ENCODE peak calls at places on chromosomes 13 and 19, in six cellular contexts. One of them, this sample, is unnamed.

GRCh38 chr13:33281951-33282595 is 3.5 kb downstream of the STARD13 start:
- DNase-seq in left ventricle myocardium inferior: no peak
- DNase-seq in NCI-H187: no peak
- DNase-seq in stimulated activated CD4-positive, alpha-beta T cell treated with anti-CD3 and anti-CD28 coated beads, Interleukin-1b, Interleukin-23, amount 100 ng/mL, for 48 hours: no peak
- DNase-seq in sigmoid colon: no peak
- DNase-seq in cardiac muscle cell: no peak
- DNase-seq in this sample: no peak

GRCh38 chr13:49828452-49828851 is 36.0 kb upstream of the KPNA3 start:
- DNase-seq in cardiac muscle cell: no peak
- DNase-seq in stimulated activated CD4-positive, alpha-beta T cell treated with anti-CD3 and anti-CD28 coated beads, Interleukin-1b, Interleukin-23, amount 100 ng/mL, for 48 hours: no peak
- DNase-seq in NCI-H187: no peak
- DNase-seq in left ventricle myocardium inferior: no peak
- DNase-seq in sigmoid colon: no peak
- DNase-seq in this sample: no peak

GRCh38 chr19:30662211-30662861 is 290.2 kb downstream of the ZNF536 start:
- DNase-seq in sigmoid colon: no peak
- DNase-seq in NCI-H187: no peak
- DNase-seq in left ventricle myocardium inferior: no peak
- DNase-seq in stimulated activated CD4-positive, alpha-beta T cell treated with anti-CD3 and anti-CD28 coated beads, Interleukin-1b, Interleukin-23, amount 100 ng/mL, for 48 hours: no peak
- DNase-seq in cardiac muscle cell: no peak
- DNase-seq in this sample: no peak

GRCh38 chr13:47017476-47017875 is 120.6 kb upstream of the HTR2A start:
- DNase-seq in sigmoid colon: no peak
- DNase-seq in cardiac muscle cell: no peak
- DNase-seq in left ventricle myocardium inferior: no peak
- DNase-seq in NCI-H187: no peak
- DNase-seq in stimulated activated CD4-positive, alpha-beta T cell treated with anti-CD3 and anti-CD28 coated beads, Interleukin-1b, Interleukin-23, amount 100 ng/mL, for 48 hours: no peak
- DNase-seq in this sample: no peak

GRCh38 chr13:35747594-35747993 is 271.1 kb upstream of the MAB21L1 start:
- DNase-seq in stimulated activated CD4-positive, alpha-beta T cell treated with anti-CD3 and anti-CD28 coated beads, Interleukin-1b, Interleukin-23, amount 100 ng/mL, for 48 hours: no peak
- DNase-seq in NCI-H187: no peak
- DNase-seq in cardiac muscle cell: no peak
- DNase-seq in left ventricle myocardium inferior: no peak
- DNase-seq in sigmoid colon: no peak
- DNase-seq in this sample: no peak

GRCh38 chr19:18735324-18735723 is 51.8 kb downstream of the CRTC1 start:
- DNase-seq in left ventricle myocardium inferior: no peak
- DNase-seq in NCI-H187: no peak
- DNase-seq in stimulated activated CD4-positive, alpha-beta T cell treated with anti-CD3 and anti-CD28 coated beads, Interleukin-1b, Interleukin-23, amount 100 ng/mL, for 48 hours: no peak
- DNase-seq in cardiac muscle cell: no peak
- DNase-seq in sigmoid colon: no peak
- DNase-seq in this sample: no peak

GRCh38 chr13:66347718-66348117 is 882.4 kb downstream of the PCDH9 start:
- DNase-seq in left ventricle myocardium inferior: no peak
- DNase-seq in sigmoid colon: no peak
- DNase-seq in NCI-H187: no peak
- DNase-seq in stimulated activated CD4-positive, alpha-beta T cell treated with anti-CD3 and anti-CD28 coated beads, Interleukin-1b, Interleukin-23, amount 100 ng/mL, for 48 hours: no peak
- DNase-seq in cardiac muscle cell: peak; percentile 53
- DNase-seq in this sample: no peak

GRCh38 chr19:4359627-4360000 is 16.3 kb downstream of the MPND start:
- DNase-seq in sigmoid colon: peak; percentile 71
- DNase-seq in cardiac muscle cell: no peak
- DNase-seq in stimulated activated CD4-positive, alpha-beta T cell treated with anti-CD3 and anti-CD28 coated beads, Interleukin-1b, Interleukin-23, amount 100 ng/mL, for 48 hours: no peak
- DNase-seq in left ventricle myocardium inferior: no peak
- DNase-seq in NCI-H187: no peak
- DNase-seq in this sample: no peak

GRCh38 chr19:29320611-29321010 is 107.7 kb upstream of the UQCRFS1 start:
- DNase-seq in left ventricle myocardium inferior: no peak
- DNase-seq in sigmoid colon: peak; percentile 15
- DNase-seq in cardiac muscle cell: no peak
- DNase-seq in NCI-H187: no peak
- DNase-seq in stimulated activated CD4-positive, alpha-beta T cell treated with anti-CD3 and anti-CD28 coated beads, Interleukin-1b, Interleukin-23, amount 100 ng/mL, for 48 hours: no peak
- DNase-seq in this sample: no peak

GRCh38 chr19:58511353-58512208 is at the start of gene SLC27A5:
- DNase-seq in stimulated activated CD4-positive, alpha-beta T cell treated with anti-CD3 and anti-CD28 coated beads, Interleukin-1b, Interleukin-23, amount 100 ng/mL, for 48 hours: no peak
- DNase-seq in left ventricle myocardium inferior: no peak
- DNase-seq in NCI-H187: no peak
- DNase-seq in cardiac muscle cell: no peak
- DNase-seq in sigmoid colon: no peak
- DNase-seq in this sample: no peak

GRCh38 chr13:30108913-30109237 is 198.5 kb downstream of the KATNAL1 start:
- DNase-seq in left ventricle myocardium inferior: no peak
- DNase-seq in NCI-H187: peak; percentile 26
- DNase-seq in stimulated activated CD4-positive, alpha-beta T cell treated with anti-CD3 and anti-CD28 coated beads, Interleukin-1b, Interleukin-23, amount 100 ng/mL, for 48 hours: no peak
- DNase-seq in cardiac muscle cell: no peak
- DNase-seq in sigmoid colon: no peak
- DNase-seq in this sample: peak; percentile 98

GRCh38 chr19:15109768-15110417 is 2.7 kb downstream of the SYDE1 start:
- DNase-seq in stimulated activated CD4-positive, alpha-beta T cell treated with anti-CD3 and anti-CD28 coated beads, Interleukin-1b, Interleukin-23, amount 100 ng/mL, for 48 hours: no peak
- DNase-seq in NCI-H187: no peak
- DNase-seq in left ventricle myocardium inferior: no peak
- DNase-seq in cardiac muscle cell: no peak
- DNase-seq in sigmoid colon: no peak
- DNase-seq in this sample: no peak

GRCh38 chr19:289651-290538 is 1.3 kb downstream of the PLPP2 start:
- DNase-seq in cardiac muscle cell: no peak
- DNase-seq in stimulated activated CD4-positive, alpha-beta T cell treated with anti-CD3 and anti-CD28 coated beads, Interleukin-1b, Interleukin-23, amount 100 ng/mL, for 48 hours: peak; percentile 43
- DNase-seq in NCI-H187: no peak
- DNase-seq in sigmoid colon: no peak
- DNase-seq in left ventricle myocardium inferior: no peak
- DNase-seq in this sample: peak; percentile 78

GRCh38 chr19:58001895-58002369 is 688 bp downstream of the ZNF606 start:
- DNase-seq in NCI-H187: no peak
- DNase-seq in sigmoid colon: no peak
- DNase-seq in left ventricle myocardium inferior: no peak
- DNase-seq in cardiac muscle cell: peak; percentile 45
- DNase-seq in stimulated activated CD4-positive, alpha-beta T cell treated with anti-CD3 and anti-CD28 coated beads, Interleukin-1b, Interleukin-23, amount 100 ng/mL, for 48 hours: peak; percentile 8
- DNase-seq in this sample: no peak

GRCh38 chr19:18308051-18308947 is 14.6 kb downstream of the LSM4 start:
- DNase-seq in NCI-H187: no peak
- DNase-seq in cardiac muscle cell: no peak
- DNase-seq in left ventricle myocardium inferior: no peak
- DNase-seq in stimulated activated CD4-positive, alpha-beta T cell treated with anti-CD3 and anti-CD28 coated beads, Interleukin-1b, Interleukin-23, amount 100 ng/mL, for 48 hours: no peak
- DNase-seq in sigmoid colon: no peak
- DNase-seq in this sample: no peak

GRCh38 chr13:73058741-73059459 is at the start of gene KLF5:
- DNase-seq in stimulated activated CD4-positive, alpha-beta T cell treated with anti-CD3 and anti-CD28 coated beads, Interleukin-1b, Interleukin-23, amount 100 ng/mL, for 48 hours: peak; percentile 95
- DNase-seq in cardiac muscle cell: peak; percentile 98
- DNase-seq in left ventricle myocardium inferior: peak; percentile 95
- DNase-seq in sigmoid colon: peak; percentile 97
- DNase-seq in NCI-H187: peak; percentile 99
- DNase-seq in this sample: peak; percentile 92

GRCh38 chr13:34640931-34641330 is 301.1 kb upstream of the NBEA start:
- DNase-seq in left ventricle myocardium inferior: no peak
- DNase-seq in cardiac muscle cell: no peak
- DNase-seq in NCI-H187: no peak
- DNase-seq in stimulated activated CD4-positive, alpha-beta T cell treated with anti-CD3 and anti-CD28 coated beads, Interleukin-1b, Interleukin-23, amount 100 ng/mL, for 48 hours: no peak
- DNase-seq in sigmoid colon: no peak
- DNase-seq in this sample: no peak

GRCh38 chr19:46598372-46598917 is 2.7 kb upstream of the CALM3 start:
- DNase-seq in stimulated activated CD4-positive, alpha-beta T cell treated with anti-CD3 and anti-CD28 coated beads, Interleukin-1b, Interleukin-23, amount 100 ng/mL, for 48 hours: no peak
- DNase-seq in left ventricle myocardium inferior: no peak
- DNase-seq in NCI-H187: no peak
- DNase-seq in sigmoid colon: no peak
- DNase-seq in cardiac muscle cell: no peak
- DNase-seq in this sample: no peak

GRCh38 chr19:47374876-47375693 is 26.0 kb downstream of the DHX34 start:
- DNase-seq in sigmoid colon: no peak
- DNase-seq in left ventricle myocardium inferior: no peak
- DNase-seq in NCI-H187: no peak
- DNase-seq in cardiac muscle cell: no peak
- DNase-seq in stimulated activated CD4-positive, alpha-beta T cell treated with anti-CD3 and anti-CD28 coated beads, Interleukin-1b, Interleukin-23, amount 100 ng/mL, for 48 hours: no peak
- DNase-seq in this sample: no peak

GRCh38 chr13:20360041-20360491 is 127.9 kb upstream of the GJB6 start:
- DNase-seq in stimulated activated CD4-positive, alpha-beta T cell treated with anti-CD3 and anti-CD28 coated beads, Interleukin-1b, Interleukin-23, amount 100 ng/mL, for 48 hours: no peak
- DNase-seq in cardiac muscle cell: no peak
- DNase-seq in NCI-H187: no peak
- DNase-seq in left ventricle myocardium inferior: no peak
- DNase-seq in sigmoid colon: no peak
- DNase-seq in this sample: peak; percentile 86

GRCh38 chr13:113581871-113582270 is 2.7 kb upstream of the TFDP1 start:
- DNase-seq in sigmoid colon: no peak
- DNase-seq in stimulated activated CD4-positive, alpha-beta T cell treated with anti-CD3 and anti-CD28 coated beads, Interleukin-1b, Interleukin-23, amount 100 ng/mL, for 48 hours: no peak
- DNase-seq in left ventricle myocardium inferior: no peak
- DNase-seq in cardiac muscle cell: no peak
- DNase-seq in NCI-H187: no peak
- DNase-seq in this sample: no peak

GRCh38 chr19:33492090-33492489 is 29.5 kb downstream of the PEPD start:
- DNase-seq in sigmoid colon: peak; percentile 24
- DNase-seq in left ventricle myocardium inferior: no peak
- DNase-seq in NCI-H187: no peak
- DNase-seq in cardiac muscle cell: no peak
- DNase-seq in stimulated activated CD4-positive, alpha-beta T cell treated with anti-CD3 and anti-CD28 coated beads, Interleukin-1b, Interleukin-23, amount 100 ng/mL, for 48 hours: no peak
- DNase-seq in this sample: no peak

This sample was measured in epithelial cell of prostate.